ENCODE peak calls at places on chromosomes 7 and 10, in ten cellular contexts. H is SJCRH30, J is colonic mucosa, K is AG04450, S is iPS DF 6.9, O is heart right ventricle, U is stomach, C is heart left ventricle, T is SJSA1, N is IMR-90. F is an unnamed sample.
A peak's percentile ranks its signal among the peaks of the same experiment; 100 is the strongest.

GRCh38 chr7:33357846-33358245 is 228.5 kb downstream of the BBS9 start:
- DNase-seq in H (no peak), J (no peak), K (no peak), S (no peak), O (no peak), U (no peak), C (no peak), T (no peak), N (no peak), F (no peak)

GRCh38 chr10:17199351-17199804 is 2.1 kb downstream of the TRDMT1 start:
- DNase-seq in H (no peak), J (no peak), K (no peak), S (no peak), O (no peak), U (no peak), C (no peak), T (peak; percentile 39), N (peak; percentile 70), F (no peak)

GRCh38 chr7:39353615-39354376 is 212.4 kb upstream of the YAE1 start:
- DNase-seq in H (no peak), J (no peak), K (no peak), S (no peak), O (peak; percentile 19), U (peak; percentile 62), C (no peak), T (peak; percentile 57), N (no peak), F (no peak)

GRCh38 chr7:3520206-3520605 is 219.2 kb downstream of the SDK1 start:
- DNase-seq in H (no peak), J (no peak), K (no peak), S (no peak), O (no peak), U (no peak), C (no peak), T (no peak), N (no peak), F (no peak)

GRCh38 chr7:125773113-125773800 is 843.6 kb upstream of the POT1 start:
- DNase-seq in H (peak; percentile 26), J (no peak), K (no peak), S (peak; percentile 20), O (no peak), U (no peak), C (no peak), T (no peak), N (no peak), F (no peak)

GRCh38 chr10:14019983-14020668 is 310.6 kb downstream of the FRMD4A start:
- DNase-seq in H (no peak), J (no peak), K (no peak), S (no peak), O (no peak), U (no peak), C (no peak), T (no peak), N (no peak), F (no peak)

GRCh38 chr10:59538623-59539022 is 171.0 kb downstream of the SLC16A9 start:
- DNase-seq in H (no peak), J (no peak), K (no peak), S (no peak), O (no peak), U (no peak), C (no peak), T (no peak), N (no peak), F (no peak)

GRCh38 chr10:62046522-62047239 is 145.2 kb downstream of the ARID5B start:
- DNase-seq in H (peak; percentile 13), J (no peak), K (no peak), S (no peak), O (no peak), U (no peak), C (peak; percentile 36), T (peak; percentile 81), N (peak; percentile 47), F (no peak)

GRCh38 chr10:50375745-50376144 is 124.4 kb upstream of the ASAH2 start:
- DNase-seq in H (no peak), J (no peak), K (no peak), S (no peak), O (no peak), U (no peak), C (no peak), T (no peak), N (no peak), F (no peak)

GRCh38 chr10:119029613-119030420 is at the start of gene NANOS1:
- DNase-seq in H (no peak), J (no peak), K (no peak), S (no peak), O (no peak), U (no peak), C (no peak), T (peak; percentile 46), N (peak; percentile 21), F (no peak)

GRCh38 chr7:135291809-135292253 is 58.2 kb downstream of the STRA8 start:
- DNase-seq in H (no peak), J (no peak), K (peak; percentile 18), S (no peak), O (no peak), U (no peak), C (no peak), T (peak; percentile 61), N (peak; percentile 86), F (no peak)

GRCh38 chr7:99008181-99008631 is 129.9 kb downstream of the TRRAP start:
- DNase-seq in H (no peak), J (no peak), K (no peak), S (no peak), O (no peak), U (no peak), C (no peak), T (no peak), N (no peak), F (no peak)

GRCh38 chr10:34666008-34666700 is 148.9 kb downstream of the PARD3 start:
- DNase-seq in H (peak; percentile 32), J (peak; percentile 38), K (peak; percentile 81), S (no peak), O (no peak), U (peak; percentile 40), C (no peak), T (peak; percentile 62), N (peak; percentile 94), F (no peak)

GRCh38 chr10:27745719-27746363 is at the start of gene MKX:
- DNase-seq in H (peak; percentile 64), J (peak; percentile 58), K (no peak), S (no peak), O (no peak), U (peak; percentile 44), C (peak; percentile 47), T (no peak), N (peak; percentile 44), F (no peak)

GRCh38 chr7:156858523-156858922 is 34.5 kb downstream of the LMBR1 start:
- DNase-seq in H (no peak), J (no peak), K (no peak), S (no peak), O (no peak), U (no peak), C (no peak), T (no peak), N (no peak), F (no peak)
- H3K9me3 ChIP-seq in H (peaks cover 18% of the 10 kb centered on the region), J (no peaks in the 10 kb centered on the region), K (peaks cover 7% of the 10 kb centered on the region), S (no peaks in the 10 kb centered on the region), O (peaks cover 8% of the 10 kb centered on the region), U (peaks cover 30% of the 10 kb centered on the region), C (no peaks in the 10 kb centered on the region), T (no peaks in the 10 kb centered on the region), N (peaks cover 3% of the 10 kb centered on the region), F (peaks cover 6% of the 10 kb centered on the region)

GRCh38 chr7:157618091-157618726 is 281.4 kb downstream of the DNAJB6 start:
- DNase-seq in H (no peak), J (no peak), K (no peak), S (no peak), O (no peak), U (no peak), C (no peak), T (no peak), N (no peak), F (no peak)

GRCh38 chr7:157615852-157616251 is 279.0 kb downstream of the DNAJB6 start:
- DNase-seq in H (no peak), J (no peak), K (no peak), S (no peak), O (no peak), U (no peak), C (no peak), T (no peak), N (no peak), F (no peak)

GRCh38 chr7:157616931-157617330 is 280.1 kb downstream of the DNAJB6 start:
- DNase-seq in H (no peak), J (no peak), K (no peak), S (no peak), O (no peak), U (no peak), C (no peak), T (no peak), N (no peak), F (no peak)

GRCh38 chr7:157616426-157616825 is 279.6 kb downstream of the DNAJB6 start:
- DNase-seq in H (no peak), J (no peak), K (no peak), S (no peak), O (no peak), U (no peak), C (no peak), T (no peak), N (no peak), F (no peak)

DNA sequence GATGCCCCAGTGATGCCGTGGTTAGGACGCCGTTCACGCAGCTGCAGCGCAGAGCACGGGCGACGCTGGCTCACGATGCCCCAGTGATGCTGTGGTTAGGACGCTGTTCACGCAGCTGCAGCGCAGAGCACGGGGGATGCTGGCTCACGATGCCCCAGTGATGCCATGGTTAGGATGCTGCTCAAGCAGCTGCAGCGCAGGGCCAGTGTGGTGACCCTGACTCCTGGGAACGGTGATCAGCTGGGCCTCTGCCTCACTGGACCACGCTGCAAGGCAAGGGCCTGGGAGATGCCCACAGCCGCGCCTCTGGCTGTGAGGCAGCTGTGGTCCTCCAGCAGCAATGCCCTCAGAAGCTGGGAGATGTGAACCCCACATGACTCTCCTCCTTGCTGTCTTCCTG is 280.6 kb downstream of the DNAJB6 start:
- DNase-seq in H (no peak), J (no peak), K (no peak), S (no peak), O (no peak), U (no peak), C (no peak), T (no peak), N (no peak), F (no peak)
- H3K9me3 ChIP-seq in H (no peaks in the 10 kb centered on the region), J (no peaks in the 10 kb centered on the region), K (peaks cover 95% of the 10 kb centered on the region), S (peaks cover 31% of the 10 kb centered on the region), O (no peaks in the 10 kb centered on the region), U (no peaks in the 10 kb centered on the region), C (no peaks in the 10 kb centered on the region), T (no peaks in the 10 kb centered on the region), N (peaks cover 65% of the 10 kb centered on the region), F (no peaks in the 10 kb centered on the region)

DNA sequence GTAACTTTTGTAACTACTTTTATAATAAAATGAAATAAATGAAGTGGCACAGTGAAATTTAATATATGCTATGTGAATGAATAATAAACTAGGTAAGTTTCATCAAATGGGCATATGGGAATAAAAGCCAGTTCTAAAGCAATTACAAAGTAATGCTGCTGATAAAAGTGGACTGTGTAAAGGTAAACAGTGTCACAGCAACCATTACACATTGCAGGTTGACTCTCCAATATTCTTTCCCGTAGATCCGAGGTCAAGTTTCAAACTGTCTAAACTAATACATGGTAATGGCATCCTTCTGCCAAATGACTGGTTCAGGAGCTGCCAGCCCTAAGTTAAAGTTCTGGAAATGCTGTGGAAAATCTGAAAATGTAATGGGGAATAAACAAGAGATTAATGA is 6.0 kb downstream of the HIBADH start:
- DNase-seq in H (no peak), J (no peak), K (no peak), S (no peak), O (no peak), U (no peak), C (no peak), T (no peak), N (no peak), F (no peak)
- H3K9me3 ChIP-seq in H (no peaks in the 10 kb centered on the region), J (no peaks in the 10 kb centered on the region), K (no peaks in the 10 kb centered on the region), S (no peaks in the 10 kb centered on the region), O (no peaks in the 10 kb centered on the region), U (no peaks in the 10 kb centered on the region), C (no peaks in the 10 kb centered on the region), T (no peaks in the 10 kb centered on the region), N (no peaks in the 10 kb centered on the region), F (no peaks in the 10 kb centered on the region)

GRCh38 chr7:42560866-42561265 is 323.9 kb upstream of the GLI3 start:
- DNase-seq in H (no peak), J (no peak), K (no peak), S (no peak), O (no peak), U (no peak), C (no peak), T (no peak), N (no peak), F (no peak)
- H3K9me3 ChIP-seq in H (no peaks in the 10 kb centered on the region), J (no peaks in the 10 kb centered on the region), K (no peaks in the 10 kb centered on the region), S (no peaks in the 10 kb centered on the region), O (no peaks in the 10 kb centered on the region), U (peaks cover 1% of the 10 kb centered on the region), C (peaks cover 21% of the 10 kb centered on the region), T (no peaks in the 10 kb centered on the region), N (no peaks in the 10 kb centered on the region), F (no peaks in the 10 kb centered on the region)

F was measured in T-helper 17 cell.